ENCODE peak calls at places on chromosome 9, in four cellular contexts. G is heart left ventricle, V is HCT116, S is stomach. J is an unnamed sample.
A peak's percentile ranks its signal among the peaks of the same experiment; 100 is the strongest.

GRCh38 chr9:72203205-72203803 is 54.1 kb downstream of the GDA start:
- DNase-seq in G (no peak), V (peak; percentile 28), S (no peak), J (no peak)

GRCh38 chr9:38686923-38687322 is 33.0 kb downstream of the FAM240B start:
- DNase-seq in G (no peak), V (no peak), S (no peak), J (no peak)

GRCh38 chr9:135079018-135079417 is 8.4 kb upstream of the OLFM1 start:
- DNase-seq in G (peak; percentile 2), V (no peak), S (peak; percentile 13), J (peak; percentile 41)

GRCh38 chr9:7489018-7489417 is 310.6 kb downstream of the DMAC1 start:
- DNase-seq in G (peak; percentile 53), V (no peak), S (no peak), J (no peak)

GRCh38 chr9:134271338-134272301 is 54.6 kb upstream of the RXRA start:
- DNase-seq in G (no peak), V (no peak), S (no peak), J (no peak)

GRCh38 chr9:87606921-87607521 is 109.4 kb downstream of the DAPK1 start:
- DNase-seq in G (no peak), V (no peak), S (no peak), J (no peak)

GRCh38 chr9:107874137-107874536 is 384.6 kb upstream of the KLF4 start:
- DNase-seq in G (no peak), V (no peak), S (no peak), J (no peak)

GRCh38 chr9:115234094-115234493 is 116.1 kb upstream of the TNC start:
- DNase-seq in G (no peak), V (peak; percentile 26), S (no peak), J (no peak)

GRCh38 chr9:97900738-97901565 is 21.3 kb downstream of the TRMO start:
- DNase-seq in G (no peak), V (peak; percentile 27), S (no peak), J (no peak)

GRCh38 chr9:120692901-120693573 is 21.2 kb downstream of the MEGF9 start:
- DNase-seq in G (no peak), V (no peak), S (no peak), J (no peak)

GRCh38 chr9:37437010-37437409 is 14.5 kb downstream of the GRHPR start:
- DNase-seq in G (no peak), V (no peak), S (no peak), J (no peak)
- TF ChIP-seq POLR2A in G (no peak), V (no peak), S (no peak), J (no peak)

DNA sequence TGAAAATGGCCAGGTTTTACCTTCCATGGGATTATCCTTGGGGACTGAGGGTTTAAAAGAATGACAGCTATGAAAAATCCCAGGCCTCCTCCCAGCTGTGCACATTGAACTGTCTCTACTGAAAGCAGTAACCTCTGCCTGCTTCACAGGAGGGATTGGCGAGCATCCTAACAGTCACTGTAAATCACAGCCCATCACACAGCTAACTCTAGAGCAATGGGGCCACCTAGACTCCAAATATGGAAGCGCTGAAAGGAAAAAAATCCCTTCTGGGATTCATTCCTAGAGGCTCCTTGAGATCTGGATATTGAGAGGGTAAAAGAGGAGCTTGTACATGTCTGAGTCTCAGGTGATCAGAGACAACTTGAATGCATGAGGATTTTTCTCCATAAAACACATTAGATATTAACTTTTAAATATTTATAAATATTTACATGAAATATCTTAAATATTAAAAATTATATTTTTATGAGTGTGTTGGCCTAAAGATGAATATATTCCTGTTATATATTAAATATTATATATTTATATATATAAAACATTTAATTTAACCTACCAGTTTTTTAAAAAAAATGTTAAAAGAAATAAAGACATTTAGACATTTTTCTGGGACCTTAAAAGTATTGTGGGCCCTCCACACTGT is 133.8 kb upstream of the SLC24A2 start:
- DNase-seq in G (peak; percentile 27), V (peak; percentile 15), S (no peak), J (no peak)
- TF ChIP-seq CTCF in G (no peak), V (peak; percentile 43), S (no peak), J (no peak)

GRCh38 chr9:105712773-105713172 is 18.4 kb downstream of the TMEM38B start:
- DNase-seq in G (no peak), V (no peak), S (no peak), J (no peak)

GRCh38 chr9:105712297-105712696 is 18.0 kb downstream of the TMEM38B start:
- DNase-seq in G (no peak), V (no peak), S (no peak), J (no peak)

GRCh38 chr9:105713260-105713938 is 19.1 kb downstream of the TMEM38B start:
- DNase-seq in G (no peak), V (no peak), S (no peak), J (no peak)

GRCh38 chr9:105710638-105711037 is 16.3 kb downstream of the TMEM38B start:
- DNase-seq in G (no peak), V (no peak), S (no peak), J (no peak)

DNA sequence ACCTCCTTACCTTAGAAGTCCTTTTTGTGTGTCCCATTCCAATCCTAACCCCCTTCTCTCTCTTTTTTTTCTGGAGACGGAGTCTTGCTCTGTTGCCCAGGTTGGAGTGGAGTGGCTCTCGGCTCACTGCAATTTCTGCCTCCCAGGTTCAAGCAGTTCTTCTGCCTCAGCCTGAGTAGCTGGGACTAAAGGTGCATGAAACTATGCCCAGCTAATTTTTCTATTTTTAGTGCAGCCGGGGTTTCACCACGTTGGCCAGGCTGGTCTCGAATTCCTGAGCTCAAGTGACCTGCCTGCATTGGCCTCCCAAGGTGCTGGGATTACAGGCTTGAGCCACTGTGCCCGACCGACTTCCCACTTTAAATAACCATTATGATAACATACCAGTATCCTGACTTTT is 17.5 kb downstream of the TMEM38B start:
- DNase-seq in G (no peak), V (no peak), S (no peak), J (no peak)
- TF ChIP-seq POLR2A in G (no peak), V (no peak), S (no peak), J (no peak)

GRCh38 chr9:137023157-137023556 is 4.9 kb downstream of the ABCA2 start:
- DNase-seq in G (no peak), V (no peak), S (no peak), J (no peak)
- TF ChIP-seq CTCF in G (no peak), V (no peak), S (no peak), J (no peak)

J was measured in breast epithelium.